ENCODE peak calls at places on chromosomes 6 and 20, in ten cellular contexts. K is activated CD4-positive, alpha-beta T cell treated with anti-CD3 and anti-CD28 coated beads, Interleukin-2, amount 50 U/mL, for 24 hours; H is NCI-H460; L is T-helper 1 cell; U is psoas muscle; Y is AG20443; X is KBM-7; S is HuH-7; O is mesendoderm; G is GDM1. P is an unnamed sample.

GRCh38 chr6:117938324-117938995 is 31.4 kb downstream of the SLC35F1 start:
- DNase-seq in O (peak), Y (no peak), X (no peak), K (no peak), L (no peak), H (no peak), G (no peak), U (no peak), S (no peak), P (no peak)

GRCh38 chr6:558089-558488 is 98.8 kb downstream of the HUS1B start:
- DNase-seq in Y (peak), X (peak), K (no peak), L (no peak), U (no peak), O (no peak), G (no peak), S (no peak), H (no peak), P (no peak)

GRCh38 chr6:111802720-111803119 is 70.5 kb downstream of the FYN start:
- DNase-seq in K (no peak), Y (no peak), S (no peak), U (no peak), G (no peak), X (no peak), H (no peak), L (no peak), O (no peak), P (no peak)

GRCh38 chr6:37103169-37104039 is 66.5 kb upstream of the PIM1 start:
- DNase-seq in L (no peak), U (peak), X (peak), G (no peak), H (no peak), K (no peak), Y (peak), O (peak), S (no peak), P (peak)

GRCh38 chr6:35309611-35310264 is 12.1 kb downstream of the DEF6 start:
- DNase-seq in U (no peak), Y (no peak), S (no peak), O (no peak), L (no peak), G (no peak), K (no peak), X (no peak), H (no peak), P (no peak)

GRCh38 chr6:64256483-64256882 is 620.9 kb downstream of the PHF3 start:
- DNase-seq in L (no peak), H (no peak), G (no peak), K (no peak), X (no peak), Y (no peak), O (no peak), S (no peak), U (no peak), P (no peak)

GRCh38 chr20:59455392-59456341 is 148.7 kb upstream of the PHACTR3 start:
- DNase-seq in K (no peak), L (no peak), H (peak), S (peak), Y (peak), O (peak), G (no peak), X (peak), U (peak), P (peak)

GRCh38 chr20:41082306-41082705 is 53.7 kb downstream of the TOP1 start:
- DNase-seq in X (no peak), S (no peak), H (no peak), L (no peak), K (no peak), G (no peak), U (no peak), O (no peak), Y (no peak), P (no peak)

GRCh38 chr20:49572857-49573256 is 4.9 kb upstream of the PTGIS start:
- DNase-seq in O (peak), L (no peak), U (no peak), H (no peak), Y (no peak), X (no peak), S (no peak), K (no peak), G (peak), P (no peak)

GRCh38 chr6:28543671-28544131 is 18.0 kb downstream of the GPX5 start:
- DNase-seq in Y (peak), K (no peak), L (no peak), U (no peak), G (peak), H (no peak), X (no peak), O (peak), S (no peak), P (no peak)

GRCh38 chr6:83403191-83403590 is 27.7 kb downstream of the ME1 start:
- DNase-seq in K (no peak), X (no peak), S (no peak), G (no peak), H (no peak), U (no peak), L (no peak), O (peak), Y (no peak), P (no peak)

GRCh38 chr6:11459002-11459658 is 78.4 kb upstream of the TMEM170B start:
- DNase-seq in X (peak), G (no peak), S (no peak), U (no peak), H (no peak), O (peak), Y (no peak), K (no peak), L (no peak), P (no peak)

GRCh38 chr6:107670792-107671199 is 153.3 kb downstream of the SCML4 start:
- DNase-seq in K (no peak), G (peak), O (peak), Y (peak), U (peak), S (no peak), H (no peak), L (no peak), X (peak), P (no peak)

GRCh38 chr6:35082733-35083403 is 58.3 kb downstream of the TCP11 start:
- DNase-seq in X (no peak), K (no peak), U (no peak), S (no peak), Y (no peak), L (no peak), H (no peak), O (no peak), G (no peak), P (no peak)

GRCh38 chr20:46157625-46158024 is 39.5 kb downstream of the CD40 start:
- DNase-seq in U (no peak), G (no peak), Y (no peak), X (no peak), K (no peak), S (no peak), L (no peak), O (no peak), H (no peak), P (no peak)